ENCODE peak calls at places on chromosomes 4 and X, in ten cellular contexts. E is heart right ventricle; Z is neuronal stem cell; Y is right lobe of liver; N is adipocyte; S is cardiac muscle cell; H is effector memory CD4-positive, alpha-beta T cell; F is CD8-positive, alpha-beta memory T cell; W is IMR-90; U is mammary epithelial cell. M is an unnamed sample.

GRCh38 chrX:19198448-19198847 is 76.2 kb upstream of the ADGRG2 start:
- DNase-seq in W (no peak), N (no peak), H (no peak), Z (no peak), U (no peak), F (no peak), E (no peak), S (no peak), Y (no peak), M (no peak)

GRCh38 chr4:3234171-3235029 is 14.6 kb upstream of the MSANTD1 start:
- DNase-seq in W (no peak), U (no peak), Z (no peak), F (no peak), E (no peak), H (no peak), Y (no peak), S (no peak), N (no peak), M (no peak)

GRCh38 chrX:115494133-115494532 is 66.8 kb upstream of the PLS3 start:
- DNase-seq in W (peak; percentile 9), Z (no peak), F (no peak), Y (no peak), E (no peak), N (peak; percentile 40), S (no peak), H (no peak), U (no peak), M (no peak)

GRCh38 chrX:154483325-154483724 is 3.1 kb downstream of the UBL4A start:
- DNase-seq in U (no peak), E (no peak), S (no peak), N (no peak), F (no peak), Z (no peak), W (no peak), Y (no peak), H (no peak), M (no peak)

GRCh38 chr4:53633608-53634007 is 42.3 kb upstream of the LNX1 start:
- DNase-seq in H (no peak), W (peak; percentile 56), S (peak; percentile 61), Z (no peak), F (no peak), U (no peak), N (peak; percentile 65), E (no peak), Y (no peak), M (no peak)

GRCh38 chr4:46329118-46329976 is 60.6 kb downstream of the GABRA2 start:
- DNase-seq in W (peak; percentile 61), N (no peak), E (peak; percentile 11), H (no peak), Z (peak; percentile 45), U (peak; percentile 60), S (peak; percentile 77), Y (no peak), F (no peak), M (peak; percentile 68)

GRCh38 chrX:103540145-103540544 is 20.9 kb upstream of the RAB40A start:
- DNase-seq in E (no peak), N (peak; percentile 54), Z (no peak), U (peak; percentile 43), F (no peak), Y (no peak), S (peak; percentile 78), W (peak; percentile 58), H (no peak), M (no peak)

GRCh38 chr4:94791701-94792100 is 33.9 kb downstream of the BMPR1B start:
- DNase-seq in H (no peak), Y (no peak), F (no peak), E (no peak), N (no peak), W (no peak), S (no peak), Z (no peak), U (no peak), M (no peak)

GRCh38 chrX:19883878-19884277 is 3.5 kb downstream of the SH3KBP1 start:
- DNase-seq in E (no peak), S (no peak), Y (no peak), F (peak; percentile 51), U (peak; percentile 77), N (no peak), W (no peak), Z (no peak), H (peak; percentile 12), M (no peak)

DNA sequence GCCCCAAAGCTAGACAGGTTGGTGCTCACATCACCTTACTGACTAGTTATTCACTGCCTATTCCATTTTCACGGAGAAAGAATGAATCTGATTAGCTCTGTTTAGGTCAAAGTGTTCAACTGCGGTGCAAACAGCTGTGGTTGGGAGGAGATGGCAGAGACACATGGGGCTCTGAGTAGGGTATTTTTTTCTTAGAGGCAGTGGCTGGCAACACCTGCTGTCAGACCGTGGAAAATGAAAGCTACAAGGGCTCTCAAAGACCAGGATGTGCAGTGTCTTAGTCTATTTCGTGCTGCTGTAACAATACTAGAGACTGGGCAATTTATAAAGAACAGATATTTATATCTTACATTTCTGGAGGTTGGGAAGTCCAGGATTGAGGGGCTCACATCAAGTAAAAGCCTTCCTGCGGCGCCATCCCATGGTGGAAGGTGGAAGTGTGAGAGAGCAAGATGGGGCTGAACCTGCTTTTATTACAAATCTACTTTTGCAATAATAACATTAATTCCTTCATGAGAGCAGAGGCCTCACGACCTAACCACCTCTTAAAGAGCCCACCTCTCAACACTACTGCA is 10.6 kb downstream of the NYX start:
- DNase-seq in E (no peak), F (no peak), Z (no peak), Y (no peak), S (no peak), H (no peak), W (no peak), U (no peak), N (no peak), M (peak; percentile 23)
- H3K36me3 ChIP-seq in E (no peaks in the 10 kb centered on the region), F (no peaks in the 10 kb centered on the region), Z (no peaks in the 10 kb centered on the region), Y (no peaks in the 10 kb centered on the region), S (no peaks in the 10 kb centered on the region), H (no peaks in the 10 kb centered on the region), W (no peaks in the 10 kb centered on the region), U (no peaks in the 10 kb centered on the region), N (no peaks in the 10 kb centered on the region), M (no peaks in the 10 kb centered on the region)

GRCh38 chr4:142005519-142005918 is 369.1 kb downstream of the IL15 start:
- DNase-seq in U (no peak), N (no peak), H (no peak), E (no peak), W (no peak), Y (no peak), Z (no peak), S (no peak), F (no peak), M (no peak)

GRCh38 chr4:141995051-141995450 is 358.7 kb downstream of the IL15 start:
- DNase-seq in Y (no peak), Z (no peak), W (no peak), U (no peak), N (no peak), H (no peak), S (no peak), F (no peak), E (no peak), M (no peak)

DNA sequence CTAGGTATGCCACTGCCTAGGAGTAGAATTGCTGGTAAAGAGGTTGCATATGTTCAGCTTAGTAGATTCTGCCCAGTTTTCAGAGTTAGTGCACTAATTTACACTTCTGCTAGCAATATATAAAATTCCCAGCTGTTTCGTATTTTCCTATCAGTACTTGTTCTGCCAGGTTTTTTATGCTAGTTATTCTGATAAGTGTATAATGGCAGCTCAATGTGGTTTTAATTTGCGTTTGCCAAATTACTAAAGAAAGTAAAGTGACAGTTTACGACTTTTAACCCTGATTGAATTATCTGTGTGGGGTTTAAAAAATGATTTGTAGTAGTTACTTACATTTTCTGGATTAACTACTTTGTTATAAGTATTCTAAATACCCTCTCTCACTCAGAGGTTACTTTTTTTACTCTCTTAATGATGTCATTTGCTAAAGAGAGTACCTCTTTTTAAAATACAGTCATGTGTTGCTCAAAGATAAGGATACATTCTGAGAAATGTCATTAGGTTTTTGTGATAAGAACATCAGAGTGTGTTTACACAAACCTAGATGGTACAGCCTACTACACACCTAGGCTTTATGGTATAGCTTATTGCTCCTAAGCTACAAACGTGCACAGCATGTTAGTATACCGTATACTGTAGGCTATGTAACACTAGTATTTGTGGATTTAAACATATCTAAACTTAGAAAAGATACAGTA is 363.2 kb downstream of the IL15 start:
- DNase-seq in H (no peak), Z (no peak), W (no peak), Y (no peak), E (no peak), S (no peak), U (no peak), N (no peak), F (no peak), M (no peak)
- H3K27me3 ChIP-seq in H (no peaks in the 10 kb centered on the region), Z (no peaks in the 10 kb centered on the region), W (no peaks in the 10 kb centered on the region), Y (no peaks in the 10 kb centered on the region), E (no peaks in the 10 kb centered on the region), S (no peaks in the 10 kb centered on the region), U (no peaks in the 10 kb centered on the region), N (no peaks in the 10 kb centered on the region), F (no peaks in the 10 kb centered on the region), M (no peaks in the 10 kb centered on the region)

DNA sequence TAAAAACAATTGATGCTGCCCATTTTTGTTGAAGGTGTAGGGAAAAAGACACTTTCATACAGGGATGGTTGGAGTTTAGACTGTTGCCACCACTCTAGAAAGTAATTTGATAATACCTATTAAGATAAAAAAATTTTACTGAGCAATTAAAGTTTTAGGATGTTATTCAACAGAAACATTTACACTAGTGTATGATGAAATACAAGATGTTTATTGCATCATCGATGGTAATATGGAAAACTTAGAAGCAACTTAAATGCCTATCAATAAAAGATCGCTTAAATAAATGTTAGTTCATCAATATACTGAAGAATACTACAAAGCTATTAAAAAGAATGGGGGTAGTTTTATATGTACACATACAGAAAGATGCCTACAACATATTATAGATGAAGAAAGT is 9.2 kb upstream of the VSIG4 start:
- DNase-seq in F (no peak), S (no peak), E (no peak), U (no peak), W (no peak), H (no peak), N (no peak), Y (no peak), Z (no peak), M (no peak)
- H3K9me3 ChIP-seq in F (no peaks in the 10 kb centered on the region), S (peaks cover 3% of the 10 kb centered on the region), E (no peaks in the 10 kb centered on the region), U (peaks cover 2% of the 10 kb centered on the region), W (no peaks in the 10 kb centered on the region), H (no peaks in the 10 kb centered on the region), N (no peaks in the 10 kb centered on the region), Y (no peaks in the 10 kb centered on the region), Z (no peaks in the 10 kb centered on the region), M (no peaks in the 10 kb centered on the region)

GRCh38 chr4:54716478-54717065 is 58.8 kb downstream of the KIT start:
- DNase-seq in W (no peak), S (no peak), Y (no peak), H (no peak), N (no peak), U (no peak), F (no peak), Z (no peak), E (no peak), M (no peak)

GRCh38 chr4:54709281-54709854 is 51.6 kb downstream of the KIT start:
- DNase-seq in S (peak; percentile 31), N (peak; percentile 8), Y (no peak), W (peak; percentile 45), Z (no peak), H (no peak), F (no peak), U (no peak), E (no peak), M (no peak)

GRCh38 chr4:54719378-54719777 is 61.6 kb downstream of the KIT start:
- DNase-seq in W (peak; percentile 43), S (no peak), E (no peak), Z (no peak), H (no peak), N (peak; percentile 3), Y (no peak), F (no peak), U (no peak), M (no peak)

GRCh38 chr4:54717694-54718093 is 59.9 kb downstream of the KIT start:
- DNase-seq in N (no peak), E (no peak), Y (no peak), Z (no peak), H (no peak), S (no peak), F (no peak), W (no peak), U (no peak), M (no peak)

GRCh38 chr4:54714631-54715030 is 56.9 kb downstream of the KIT start:
- DNase-seq in Y (no peak), Z (no peak), S (no peak), H (no peak), W (no peak), F (no peak), U (no peak), E (no peak), N (no peak), M (no peak)
- H3K36me3 ChIP-seq in Y (no peaks in the 10 kb centered on the region), Z (no peaks in the 10 kb centered on the region), S (no peaks in the 10 kb centered on the region), H (no peaks in the 10 kb centered on the region), W (no peaks in the 10 kb centered on the region), F (no peaks in the 10 kb centered on the region), U (no peaks in the 10 kb centered on the region), E (no peaks in the 10 kb centered on the region), N (no peaks in the 10 kb centered on the region), M (no peaks in the 10 kb centered on the region)